ENCODE peak calls at places on chromosomes 11 and 22, in six cellular contexts. One of them, this sample, is unnamed.

GRCh38 chr11:10012068-10012467 is 282.0 kb downstream of the SBF2 start:
- DNase-seq in epithelial cell of esophagus: no peak
- DNase-seq in T-helper 2 cell: no peak
- DNase-seq in brain microvascular endothelial cell: no peak
- DNase-seq in activated CD8-positive, alpha-beta memory T cell treated with anti-CD3 and anti-CD28 coated beads, Interleukin-2, amount 50 U/mL, for 48 hours: no peak
- DNase-seq in AG08396: no peak
- DNase-seq in this sample: no peak

GRCh38 chr22:41028841-41029240 is 63.6 kb upstream of the EP300 start:
- DNase-seq in T-helper 2 cell: peak; percentile 17
- DNase-seq in brain microvascular endothelial cell: peak; percentile 74
- DNase-seq in epithelial cell of esophagus: peak; percentile 87
- DNase-seq in AG08396: peak; percentile 80
- DNase-seq in activated CD8-positive, alpha-beta memory T cell treated with anti-CD3 and anti-CD28 coated beads, Interleukin-2, amount 50 U/mL, for 48 hours: no peak
- DNase-seq in this sample: no peak

GRCh38 chr11:34050967-34051348 is 573 bp upstream of the CAPRIN1 start:
- DNase-seq in AG08396: no peak
- DNase-seq in brain microvascular endothelial cell: no peak
- DNase-seq in activated CD8-positive, alpha-beta memory T cell treated with anti-CD3 and anti-CD28 coated beads, Interleukin-2, amount 50 U/mL, for 48 hours: no peak
- DNase-seq in T-helper 2 cell: no peak
- DNase-seq in epithelial cell of esophagus: no peak
- DNase-seq in this sample: no peak

GRCh38 chr22:19634576-19634975 is 79.7 kb upstream of the SEPTIN5 start:
- DNase-seq in T-helper 2 cell: no peak
- DNase-seq in epithelial cell of esophagus: no peak
- DNase-seq in AG08396: no peak
- DNase-seq in activated CD8-positive, alpha-beta memory T cell treated with anti-CD3 and anti-CD28 coated beads, Interleukin-2, amount 50 U/mL, for 48 hours: peak; percentile 6
- DNase-seq in brain microvascular endothelial cell: no peak
- DNase-seq in this sample: no peak

GRCh38 chr11:132850106-132850505 is 682.2 kb downstream of the OPCML start:
- DNase-seq in brain microvascular endothelial cell: no peak
- DNase-seq in AG08396: no peak
- DNase-seq in activated CD8-positive, alpha-beta memory T cell treated with anti-CD3 and anti-CD28 coated beads, Interleukin-2, amount 50 U/mL, for 48 hours: no peak
- DNase-seq in epithelial cell of esophagus: no peak
- DNase-seq in T-helper 2 cell: no peak
- DNase-seq in this sample: no peak

GRCh38 chr22:37484115-37485005 is 1.8 kb downstream of the MFNG start:
- DNase-seq in activated CD8-positive, alpha-beta memory T cell treated with anti-CD3 and anti-CD28 coated beads, Interleukin-2, amount 50 U/mL, for 48 hours: peak; percentile 88
- DNase-seq in epithelial cell of esophagus: no peak
- DNase-seq in brain microvascular endothelial cell: no peak
- DNase-seq in T-helper 2 cell: peak; percentile 97
- DNase-seq in AG08396: no peak
- DNase-seq in this sample: peak; percentile 79

GRCh38 chr11:115201121-115201792 is 303.0 kb downstream of the CADM1 start:
- DNase-seq in AG08396: peak; percentile 11
- DNase-seq in epithelial cell of esophagus: no peak
- DNase-seq in brain microvascular endothelial cell: peak; percentile 50
- DNase-seq in T-helper 2 cell: peak; percentile 86
- DNase-seq in activated CD8-positive, alpha-beta memory T cell treated with anti-CD3 and anti-CD28 coated beads, Interleukin-2, amount 50 U/mL, for 48 hours: no peak
- DNase-seq in this sample: no peak

GRCh38 chr11:33557201-33557600 is 143.4 kb downstream of the C11orf91 start:
- DNase-seq in activated CD8-positive, alpha-beta memory T cell treated with anti-CD3 and anti-CD28 coated beads, Interleukin-2, amount 50 U/mL, for 48 hours: no peak
- DNase-seq in epithelial cell of esophagus: peak; percentile 85
- DNase-seq in T-helper 2 cell: no peak
- DNase-seq in brain microvascular endothelial cell: peak; percentile 47
- DNase-seq in AG08396: peak; percentile 34
- DNase-seq in this sample: no peak

GRCh38 chr11:62497132-62497915 is 49.3 kb downstream of the AHNAK start:
- DNase-seq in T-helper 2 cell: peak; percentile 28
- DNase-seq in epithelial cell of esophagus: peak; percentile 86
- DNase-seq in AG08396: no peak
- DNase-seq in activated CD8-positive, alpha-beta memory T cell treated with anti-CD3 and anti-CD28 coated beads, Interleukin-2, amount 50 U/mL, for 48 hours: no peak
- DNase-seq in brain microvascular endothelial cell: peak; percentile 24
- DNase-seq in this sample: peak; percentile 32

GRCh38 chr22:44752285-44753188 is at the start of gene ARHGAP8:
- DNase-seq in T-helper 2 cell: no peak
- DNase-seq in brain microvascular endothelial cell: no peak
- DNase-seq in epithelial cell of esophagus: peak; percentile 53
- DNase-seq in AG08396: no peak
- DNase-seq in activated CD8-positive, alpha-beta memory T cell treated with anti-CD3 and anti-CD28 coated beads, Interleukin-2, amount 50 U/mL, for 48 hours: no peak
- DNase-seq in this sample: no peak

GRCh38 chr11:57913713-57914704 is 109.7 kb upstream of the OR9Q1 start:
- DNase-seq in brain microvascular endothelial cell: no peak
- DNase-seq in T-helper 2 cell: no peak
- DNase-seq in epithelial cell of esophagus: no peak
- DNase-seq in activated CD8-positive, alpha-beta memory T cell treated with anti-CD3 and anti-CD28 coated beads, Interleukin-2, amount 50 U/mL, for 48 hours: no peak
- DNase-seq in AG08396: no peak
- DNase-seq in this sample: no peak

GRCh38 chr11:86475027-86475426 is 100.3 kb downstream of the CCDC81 start:
- DNase-seq in T-helper 2 cell: no peak
- DNase-seq in activated CD8-positive, alpha-beta memory T cell treated with anti-CD3 and anti-CD28 coated beads, Interleukin-2, amount 50 U/mL, for 48 hours: no peak
- DNase-seq in AG08396: no peak
- DNase-seq in epithelial cell of esophagus: no peak
- DNase-seq in brain microvascular endothelial cell: no peak
- DNase-seq in this sample: no peak

GRCh38 chr11:63719987-63720386 is 38.7 kb downstream of the RTN3 start:
- DNase-seq in epithelial cell of esophagus: no peak
- DNase-seq in T-helper 2 cell: no peak
- DNase-seq in brain microvascular endothelial cell: peak; percentile 72
- DNase-seq in AG08396: no peak
- DNase-seq in activated CD8-positive, alpha-beta memory T cell treated with anti-CD3 and anti-CD28 coated beads, Interleukin-2, amount 50 U/mL, for 48 hours: no peak
- DNase-seq in this sample: no peak

GRCh38 chr22:29370556-29370955 is 17.8 kb downstream of the AP1B1 start:
- DNase-seq in epithelial cell of esophagus: no peak
- DNase-seq in AG08396: no peak
- DNase-seq in T-helper 2 cell: no peak
- DNase-seq in activated CD8-positive, alpha-beta memory T cell treated with anti-CD3 and anti-CD28 coated beads, Interleukin-2, amount 50 U/mL, for 48 hours: no peak
- DNase-seq in brain microvascular endothelial cell: no peak
- DNase-seq in this sample: no peak

GRCh38 chr22:43749473-43749872 is 62.6 kb downstream of the EFCAB6 start:
- DNase-seq in AG08396: no peak
- DNase-seq in epithelial cell of esophagus: no peak
- DNase-seq in brain microvascular endothelial cell: no peak
- DNase-seq in activated CD8-positive, alpha-beta memory T cell treated with anti-CD3 and anti-CD28 coated beads, Interleukin-2, amount 50 U/mL, for 48 hours: no peak
- DNase-seq in T-helper 2 cell: no peak
- DNase-seq in this sample: no peak

GRCh38 chr11:69122642-69123431 is 32.9 kb upstream of the SMIM38 start:
- DNase-seq in AG08396: peak; percentile 93
- DNase-seq in activated CD8-positive, alpha-beta memory T cell treated with anti-CD3 and anti-CD28 coated beads, Interleukin-2, amount 50 U/mL, for 48 hours: peak; percentile 85
- DNase-seq in brain microvascular endothelial cell: peak; percentile 58
- DNase-seq in T-helper 2 cell: peak; percentile 27
- DNase-seq in epithelial cell of esophagus: peak; percentile 90
- DNase-seq in this sample: peak; percentile 49

GRCh38 chr22:17767236-17768065 is 6.8 kb downstream of the BID start:
- DNase-seq in activated CD8-positive, alpha-beta memory T cell treated with anti-CD3 and anti-CD28 coated beads, Interleukin-2, amount 50 U/mL, for 48 hours: peak; percentile 71
- DNase-seq in AG08396: no peak
- DNase-seq in T-helper 2 cell: peak; percentile 93
- DNase-seq in epithelial cell of esophagus: no peak
- DNase-seq in brain microvascular endothelial cell: no peak
- DNase-seq in this sample: no peak

GRCh38 chr11:91163619-91164451 is 941.0 kb upstream of the CHORDC1 start:
- DNase-seq in activated CD8-positive, alpha-beta memory T cell treated with anti-CD3 and anti-CD28 coated beads, Interleukin-2, amount 50 U/mL, for 48 hours: no peak
- DNase-seq in brain microvascular endothelial cell: peak; percentile 74
- DNase-seq in AG08396: no peak
- DNase-seq in epithelial cell of esophagus: peak; percentile 12
- DNase-seq in T-helper 2 cell: no peak
- DNase-seq in this sample: no peak

GRCh38 chr22:27173530-27173929 is 516.1 kb downstream of the MIAT start:
- DNase-seq in epithelial cell of esophagus: no peak
- DNase-seq in AG08396: no peak
- DNase-seq in brain microvascular endothelial cell: no peak
- DNase-seq in T-helper 2 cell: no peak
- DNase-seq in activated CD8-positive, alpha-beta memory T cell treated with anti-CD3 and anti-CD28 coated beads, Interleukin-2, amount 50 U/mL, for 48 hours: no peak
- DNase-seq in this sample: peak; percentile 26

GRCh38 chr11:75261474-75261847 is 20.9 kb downstream of the TPBGL start:
- DNase-seq in T-helper 2 cell: no peak
- DNase-seq in epithelial cell of esophagus: no peak
- DNase-seq in activated CD8-positive, alpha-beta memory T cell treated with anti-CD3 and anti-CD28 coated beads, Interleukin-2, amount 50 U/mL, for 48 hours: no peak
- DNase-seq in brain microvascular endothelial cell: no peak
- DNase-seq in AG08396: no peak
- DNase-seq in this sample: no peak

GRCh38 chr11:128598096-128598495 is 10.7 kb upstream of the ETS1 start:
- DNase-seq in AG08396: no peak
- DNase-seq in epithelial cell of esophagus: peak; percentile 22
- DNase-seq in T-helper 2 cell: no peak
- DNase-seq in brain microvascular endothelial cell: no peak
- DNase-seq in activated CD8-positive, alpha-beta memory T cell treated with anti-CD3 and anti-CD28 coated beads, Interleukin-2, amount 50 U/mL, for 48 hours: no peak
- DNase-seq in this sample: no peak